ENCODE peak calls at places on chromosomes 3 and 15, in six cellular contexts. X is G401; R is GM04503; Y is pulmonary artery endothelial cell; S is activated naive CD4-positive, alpha-beta T cell; W is HTR-8/SVneo. Z is an unnamed sample.

GRCh38 chr15:74826372-74826819 is at the start of gene CPLX3:
- DNase-seq in R (no peak), Y (no peak), X (no peak), W (no peak), S (peak), Z (no peak)

GRCh38 chr3:192892981-192893827 is 24.5 kb downstream of the MB21D2 start:
- DNase-seq in X (no peak), Y (no peak), S (peak), R (no peak), W (peak), Z (peak)

GRCh38 chr3:155024006-155024638 is 56.0 kb upstream of the MME start:
- DNase-seq in S (no peak), W (peak), R (no peak), X (no peak), Y (no peak), Z (no peak)

GRCh38 chr3:197031315-197032285 is 2.0 kb upstream of the MELTF start:
- DNase-seq in R (peak), W (peak), Y (peak), X (peak), S (no peak), Z (peak)

GRCh38 chr15:74978503-74978902 is 16.9 kb upstream of the SCAMP5 start:
- DNase-seq in W (no peak), R (no peak), S (peak), Y (no peak), X (no peak), Z (peak)

GRCh38 chr3:55646121-55646520 is 159.0 kb upstream of the WNT5A start:
- DNase-seq in Y (no peak), S (no peak), W (no peak), X (no peak), R (no peak), Z (no peak)

GRCh38 chr3:10311710-10312109 is 9.2 kb downstream of the SEC13 start:
- DNase-seq in S (no peak), R (no peak), W (no peak), X (no peak), Y (no peak), Z (no peak)

GRCh38 chr3:10263549-10264363 is 15.5 kb downstream of the TATDN2 start:
- DNase-seq in S (peak), W (no peak), Y (no peak), R (no peak), X (peak), Z (no peak)

GRCh38 chr15:85412956-85413854 is 32.8 kb downstream of the AKAP13 start:
- DNase-seq in R (peak), S (peak), W (peak), Y (peak), X (peak), Z (peak)

GRCh38 chr3:8460815-8461482 is 40.7 kb upstream of the LMCD1 start:
- DNase-seq in W (no peak), S (no peak), X (no peak), R (peak), Y (no peak), Z (peak)

GRCh38 chr3:17047162-17047561 is 162.4 kb downstream of the PLCL2 start:
- DNase-seq in W (no peak), R (no peak), S (no peak), X (no peak), Y (no peak), Z (no peak)

GRCh38 chr3:150887031-150887430 is 18.2 kb downstream of the MINDY4B start:
- DNase-seq in R (no peak), X (no peak), W (no peak), S (no peak), Y (no peak), Z (peak)